ENCODE peak calls at places on chromosomes 6 and 20, in five cellular contexts. R is HTR-8/SVneo; V is activated CD4-positive, alpha-beta T cell treated with anti-CD3 and anti-CD28 coated beads for 48 hours; I is stimulated activated CD8-positive, alpha-beta memory T cell treated with anti-CD3 and anti-CD28 coated beads, Interleukin-7, amount 100 ng/mL, for 4 hours; U is germinal center. M is an unnamed sample.

GRCh38 chr6:53059648-53060589 is 5.3 kb upstream of the FBXO9 start:
- DNase-seq in R (no peak), V (no peak), I (no peak), U (no peak), M (no peak)

GRCh38 chr20:23114018-23114417 is 27.9 kb upstream of the CD93 start:
- DNase-seq in R (no peak), V (no peak), I (no peak), U (no peak), M (no peak)

GRCh38 chr20:16846011-16846410 is 97.9 kb downstream of the OTOR start:
- DNase-seq in R (no peak), V (no peak), I (no peak), U (no peak), M (no peak)

GRCh38 chr20:35008411-35009342 is 53.0 kb downstream of the MYH7B start:
- DNase-seq in R (no peak), V (no peak), I (no peak), U (no peak), M (no peak)

GRCh38 chr6:42045538-42046460 is 4.5 kb upstream of the TAF8 start:
- DNase-seq in R (peak), V (peak), I (peak), U (peak), M (peak)

GRCh38 chr6:21603516-21603952 is 10.0 kb downstream of the SOX4 start:
- DNase-seq in R (no peak), V (no peak), I (no peak), U (no peak), M (no peak)

GRCh38 chr20:23434521-23435313 is 4.8 kb upstream of the CSTL1 start:
- DNase-seq in R (no peak), V (no peak), I (no peak), U (no peak), M (no peak)

GRCh38 chr20:49534314-49534713 is 33.6 kb downstream of the PTGIS start:
- DNase-seq in R (peak), V (peak), I (peak), U (peak), M (peak)

GRCh38 chr20:10540636-10541493 is 105.8 kb downstream of the SLX4IP start:
- DNase-seq in R (peak), V (no peak), I (no peak), U (no peak), M (no peak)

GRCh38 chr6:136415351-136416005 is 125.8 kb upstream of the BCLAF1 start:
- DNase-seq in R (no peak), V (no peak), I (no peak), U (no peak), M (no peak)

GRCh38 chr6:2529217-2529719 is 221.5 kb downstream of the MYLK4 start:
- DNase-seq in R (no peak), V (no peak), I (no peak), U (no peak), M (no peak)

GRCh38 chr6:116531675-116532570 is 13.6 kb downstream of the TRAPPC3L start:
- DNase-seq in R (peak), V (peak), I (peak), U (peak), M (peak)

GRCh38 chr6:46255528-46255927 is 84.7 kb upstream of the ENPP5 start:
- DNase-seq in R (no peak), V (no peak), I (no peak), U (no peak), M (no peak)

GRCh38 chr20:1946762-1947534 is 46.9 kb downstream of the PDYN start:
- DNase-seq in R (no peak), V (no peak), I (no peak), U (no peak), M (no peak)

GRCh38 chr6:153790881-153791473 is 248.1 kb upstream of the OPRM1 start:
- DNase-seq in R (no peak), V (no peak), I (no peak), U (no peak), M (no peak)

GRCh38 chr20:63099426-63100267 is 92.9 kb upstream of the BHLHE23 start:
- DNase-seq in R (no peak), V (peak), I (no peak), U (no peak), M (no peak)

GRCh38 chr6:135586388-135586787 is 88.8 kb upstream of the AHI1 start:
- DNase-seq in R (no peak), V (no peak), I (no peak), U (no peak), M (no peak)

M was measured in T follicular helper cell.